ENCODE peak calls at places on chromosomes 4 and X, in five cellular contexts. One of them, this sample, is unnamed.

GRCh38 chr4:71241467-71242401 is 97.1 kb upstream of the SLC4A4 start:
- DNase-seq in cortex of kidney: no peak
- DNase-seq in stimulated activated CD8-positive, alpha-beta memory T cell treated with anti-CD3 and anti-CD28 coated beads, Interleukin-2, amount 100 ng/mL, for 48 hours: no peak
- DNase-seq in cardiac fibroblast: no peak
- DNase-seq in NCI-H1092 treated with DMSO at 0.1 percent for 48 hours: peak; percentile 43
- DNase-seq in this sample: no peak

GRCh38 chr4:1669850-1670249 is 14.3 kb downstream of the FAM53A start:
- DNase-seq in cardiac fibroblast: no peak
- DNase-seq in cortex of kidney: no peak
- DNase-seq in NCI-H1092 treated with DMSO at 0.1 percent for 48 hours: no peak
- DNase-seq in stimulated activated CD8-positive, alpha-beta memory T cell treated with anti-CD3 and anti-CD28 coated beads, Interleukin-2, amount 100 ng/mL, for 48 hours: no peak
- DNase-seq in this sample: no peak

GRCh38 chrX:15404712-15405111 is 20.5 kb upstream of the VEGFD start:
- DNase-seq in cardiac fibroblast: peak; percentile 73
- DNase-seq in cortex of kidney: no peak
- DNase-seq in NCI-H1092 treated with DMSO at 0.1 percent for 48 hours: no peak
- DNase-seq in stimulated activated CD8-positive, alpha-beta memory T cell treated with anti-CD3 and anti-CD28 coated beads, Interleukin-2, amount 100 ng/mL, for 48 hours: no peak
- DNase-seq in this sample: peak; percentile 93

GRCh38 chrX:47224266-47224895 is 5.9 kb downstream of the CDK16 start:
- DNase-seq in NCI-H1092 treated with DMSO at 0.1 percent for 48 hours: no peak
- DNase-seq in cardiac fibroblast: no peak
- DNase-seq in stimulated activated CD8-positive, alpha-beta memory T cell treated with anti-CD3 and anti-CD28 coated beads, Interleukin-2, amount 100 ng/mL, for 48 hours: no peak
- DNase-seq in cortex of kidney: no peak
- DNase-seq in this sample: no peak

GRCh38 chr4:7295917-7296660 is 103.8 kb downstream of the SORCS2 start:
- DNase-seq in NCI-H1092 treated with DMSO at 0.1 percent for 48 hours: no peak
- DNase-seq in cardiac fibroblast: peak; percentile 39
- DNase-seq in cortex of kidney: no peak
- DNase-seq in stimulated activated CD8-positive, alpha-beta memory T cell treated with anti-CD3 and anti-CD28 coated beads, Interleukin-2, amount 100 ng/mL, for 48 hours: no peak
- DNase-seq in this sample: peak; percentile 37

GRCh38 chr4:94517492-94517891 is 65.8 kb downstream of the PDLIM5 start:
- DNase-seq in cortex of kidney: no peak
- DNase-seq in stimulated activated CD8-positive, alpha-beta memory T cell treated with anti-CD3 and anti-CD28 coated beads, Interleukin-2, amount 100 ng/mL, for 48 hours: no peak
- DNase-seq in NCI-H1092 treated with DMSO at 0.1 percent for 48 hours: no peak
- DNase-seq in cardiac fibroblast: no peak
- DNase-seq in this sample: no peak

GRCh38 chrX:54007682-54008081 is 36.6 kb downstream of the PHF8 start:
- DNase-seq in cardiac fibroblast: no peak
- DNase-seq in NCI-H1092 treated with DMSO at 0.1 percent for 48 hours: no peak
- DNase-seq in cortex of kidney: no peak
- DNase-seq in stimulated activated CD8-positive, alpha-beta memory T cell treated with anti-CD3 and anti-CD28 coated beads, Interleukin-2, amount 100 ng/mL, for 48 hours: no peak
- DNase-seq in this sample: no peak

GRCh38 chrX:118724775-118725174 is 2.6 kb upstream of the IL13RA1 start:
- DNase-seq in stimulated activated CD8-positive, alpha-beta memory T cell treated with anti-CD3 and anti-CD28 coated beads, Interleukin-2, amount 100 ng/mL, for 48 hours: no peak
- DNase-seq in NCI-H1092 treated with DMSO at 0.1 percent for 48 hours: no peak
- DNase-seq in cortex of kidney: no peak
- DNase-seq in cardiac fibroblast: peak; percentile 47
- DNase-seq in this sample: peak; percentile 35

GRCh38 chr4:95224402-95224801 is 324.4 kb downstream of the UNC5C start:
- DNase-seq in cardiac fibroblast: no peak
- DNase-seq in NCI-H1092 treated with DMSO at 0.1 percent for 48 hours: no peak
- DNase-seq in stimulated activated CD8-positive, alpha-beta memory T cell treated with anti-CD3 and anti-CD28 coated beads, Interleukin-2, amount 100 ng/mL, for 48 hours: no peak
- DNase-seq in cortex of kidney: no peak
- DNase-seq in this sample: no peak

GRCh38 chr4:79620627-79621026 is 212.6 kb upstream of the GK2 start:
- DNase-seq in cardiac fibroblast: no peak
- DNase-seq in cortex of kidney: no peak
- DNase-seq in stimulated activated CD8-positive, alpha-beta memory T cell treated with anti-CD3 and anti-CD28 coated beads, Interleukin-2, amount 100 ng/mL, for 48 hours: no peak
- DNase-seq in NCI-H1092 treated with DMSO at 0.1 percent for 48 hours: no peak
- DNase-seq in this sample: no peak

GRCh38 chr4:143336828-143337599 is at the start of gene GAB1:
- DNase-seq in stimulated activated CD8-positive, alpha-beta memory T cell treated with anti-CD3 and anti-CD28 coated beads, Interleukin-2, amount 100 ng/mL, for 48 hours: peak; percentile 21
- DNase-seq in cortex of kidney: no peak
- DNase-seq in cardiac fibroblast: peak; percentile 67
- DNase-seq in NCI-H1092 treated with DMSO at 0.1 percent for 48 hours: peak; percentile 26
- DNase-seq in this sample: peak; percentile 74

GRCh38 chr4:4542824-4543485 is 1.1 kb upstream of the STX18 start:
- DNase-seq in cortex of kidney: no peak
- DNase-seq in cardiac fibroblast: no peak
- DNase-seq in stimulated activated CD8-positive, alpha-beta memory T cell treated with anti-CD3 and anti-CD28 coated beads, Interleukin-2, amount 100 ng/mL, for 48 hours: no peak
- DNase-seq in NCI-H1092 treated with DMSO at 0.1 percent for 48 hours: peak; percentile 26
- DNase-seq in this sample: peak; percentile 33

GRCh38 chrX:45847966-45848365 is 647.3 kb upstream of the DIPK2B start:
- DNase-seq in cardiac fibroblast: no peak
- DNase-seq in stimulated activated CD8-positive, alpha-beta memory T cell treated with anti-CD3 and anti-CD28 coated beads, Interleukin-2, amount 100 ng/mL, for 48 hours: no peak
- DNase-seq in cortex of kidney: no peak
- DNase-seq in NCI-H1092 treated with DMSO at 0.1 percent for 48 hours: no peak
- DNase-seq in this sample: no peak

GRCh38 chr4:149964001-149964400 is 114.2 kb upstream of the DCLK2 start:
- DNase-seq in NCI-H1092 treated with DMSO at 0.1 percent for 48 hours: no peak
- DNase-seq in cortex of kidney: no peak
- DNase-seq in cardiac fibroblast: no peak
- DNase-seq in stimulated activated CD8-positive, alpha-beta memory T cell treated with anti-CD3 and anti-CD28 coated beads, Interleukin-2, amount 100 ng/mL, for 48 hours: no peak
- DNase-seq in this sample: no peak

GRCh38 chr4:73103799-73104503 is 34.4 kb upstream of the COX18 start:
- DNase-seq in cortex of kidney: no peak
- DNase-seq in cardiac fibroblast: no peak
- DNase-seq in stimulated activated CD8-positive, alpha-beta memory T cell treated with anti-CD3 and anti-CD28 coated beads, Interleukin-2, amount 100 ng/mL, for 48 hours: no peak
- DNase-seq in NCI-H1092 treated with DMSO at 0.1 percent for 48 hours: no peak
- DNase-seq in this sample: peak; percentile 49

GRCh38 chrX:2351321-2351720 is 149.5 kb downstream of the DHRSX start:
- DNase-seq in cortex of kidney: no peak
- DNase-seq in stimulated activated CD8-positive, alpha-beta memory T cell treated with anti-CD3 and anti-CD28 coated beads, Interleukin-2, amount 100 ng/mL, for 48 hours: no peak
- DNase-seq in NCI-H1092 treated with DMSO at 0.1 percent for 48 hours: no peak
- DNase-seq in cardiac fibroblast: peak; percentile 43
- DNase-seq in this sample: peak; percentile 97

GRCh38 chr4:48939785-48940184 is 33.2 kb upstream of the OCIAD2 start:
- DNase-seq in stimulated activated CD8-positive, alpha-beta memory T cell treated with anti-CD3 and anti-CD28 coated beads, Interleukin-2, amount 100 ng/mL, for 48 hours: no peak
- DNase-seq in NCI-H1092 treated with DMSO at 0.1 percent for 48 hours: no peak
- DNase-seq in cortex of kidney: no peak
- DNase-seq in cardiac fibroblast: peak; percentile 73
- DNase-seq in this sample: peak; percentile 80

GRCh38 chrX:155577682-155578081 is 35.1 kb downstream of the TMLHE start:
- DNase-seq in stimulated activated CD8-positive, alpha-beta memory T cell treated with anti-CD3 and anti-CD28 coated beads, Interleukin-2, amount 100 ng/mL, for 48 hours: no peak
- DNase-seq in cortex of kidney: no peak
- DNase-seq in NCI-H1092 treated with DMSO at 0.1 percent for 48 hours: no peak
- DNase-seq in cardiac fibroblast: no peak
- DNase-seq in this sample: no peak

GRCh38 chr4:26049447-26049846 is 135.4 kb downstream of the SMIM20 start:
- DNase-seq in cardiac fibroblast: no peak
- DNase-seq in cortex of kidney: no peak
- DNase-seq in stimulated activated CD8-positive, alpha-beta memory T cell treated with anti-CD3 and anti-CD28 coated beads, Interleukin-2, amount 100 ng/mL, for 48 hours: no peak
- DNase-seq in NCI-H1092 treated with DMSO at 0.1 percent for 48 hours: no peak
- DNase-seq in this sample: no peak

GRCh38 chr4:158521490-158522111 is at the start of gene RXFP1:
- DNase-seq in cortex of kidney: no peak
- DNase-seq in NCI-H1092 treated with DMSO at 0.1 percent for 48 hours: no peak
- DNase-seq in stimulated activated CD8-positive, alpha-beta memory T cell treated with anti-CD3 and anti-CD28 coated beads, Interleukin-2, amount 100 ng/mL, for 48 hours: no peak
- DNase-seq in cardiac fibroblast: peak; percentile 5
- DNase-seq in this sample: no peak

GRCh38 chrX:110055616-110056015 is 52.7 kb downstream of the TMEM164 start:
- DNase-seq in cortex of kidney: no peak
- DNase-seq in cardiac fibroblast: no peak
- DNase-seq in NCI-H1092 treated with DMSO at 0.1 percent for 48 hours: no peak
- DNase-seq in stimulated activated CD8-positive, alpha-beta memory T cell treated with anti-CD3 and anti-CD28 coated beads, Interleukin-2, amount 100 ng/mL, for 48 hours: no peak
- DNase-seq in this sample: peak; percentile 73

GRCh38 chr4:13905543-13905942 is 278.0 kb upstream of the BOD1L1 start:
- DNase-seq in cortex of kidney: no peak
- DNase-seq in NCI-H1092 treated with DMSO at 0.1 percent for 48 hours: no peak
- DNase-seq in cardiac fibroblast: peak; percentile 85
- DNase-seq in stimulated activated CD8-positive, alpha-beta memory T cell treated with anti-CD3 and anti-CD28 coated beads, Interleukin-2, amount 100 ng/mL, for 48 hours: no peak
- DNase-seq in this sample: peak; percentile 97

GRCh38 chr4:3184725-3185124 is 64.2 kb upstream of the MSANTD1 start:
- DNase-seq in stimulated activated CD8-positive, alpha-beta memory T cell treated with anti-CD3 and anti-CD28 coated beads, Interleukin-2, amount 100 ng/mL, for 48 hours: no peak
- DNase-seq in cortex of kidney: no peak
- DNase-seq in NCI-H1092 treated with DMSO at 0.1 percent for 48 hours: no peak
- DNase-seq in cardiac fibroblast: no peak
- DNase-seq in this sample: no peak

GRCh38 chrX:154096140-154097002 is 1.1 kb downstream of the MECP2 start:
- DNase-seq in cardiac fibroblast: no peak
- DNase-seq in cortex of kidney: no peak
- DNase-seq in NCI-H1092 treated with DMSO at 0.1 percent for 48 hours: peak; percentile 38
- DNase-seq in stimulated activated CD8-positive, alpha-beta memory T cell treated with anti-CD3 and anti-CD28 coated beads, Interleukin-2, amount 100 ng/mL, for 48 hours: no peak
- DNase-seq in this sample: peak; percentile 56

GRCh38 chr4:26458104-26458503 is 32.2 kb downstream of the CCKAR start:
- DNase-seq in NCI-H1092 treated with DMSO at 0.1 percent for 48 hours: no peak
- DNase-seq in stimulated activated CD8-positive, alpha-beta memory T cell treated with anti-CD3 and anti-CD28 coated beads, Interleukin-2, amount 100 ng/mL, for 48 hours: no peak
- DNase-seq in cardiac fibroblast: no peak
- DNase-seq in cortex of kidney: no peak
- DNase-seq in this sample: no peak

GRCh38 chrX:55813150-55813549 is 95.6 kb downstream of the RRAGB start:
- DNase-seq in stimulated activated CD8-positive, alpha-beta memory T cell treated with anti-CD3 and anti-CD28 coated beads, Interleukin-2, amount 100 ng/mL, for 48 hours: no peak
- DNase-seq in cortex of kidney: no peak
- DNase-seq in NCI-H1092 treated with DMSO at 0.1 percent for 48 hours: no peak
- DNase-seq in cardiac fibroblast: no peak
- DNase-seq in this sample: no peak

GRCh38 chr4:20364969-20365368 is 113.3 kb downstream of the SLIT2 start:
- DNase-seq in stimulated activated CD8-positive, alpha-beta memory T cell treated with anti-CD3 and anti-CD28 coated beads, Interleukin-2, amount 100 ng/mL, for 48 hours: no peak
- DNase-seq in cortex of kidney: no peak
- DNase-seq in NCI-H1092 treated with DMSO at 0.1 percent for 48 hours: no peak
- DNase-seq in cardiac fibroblast: no peak
- DNase-seq in this sample: no peak